ENCODE peak calls at places on chromosome 22, in five cellular contexts. C, L, D, R and P are unnamed samples.

GRCh38 chr22:30880847-30881246 is 87.7 kb downstream of the MORC2 start:
- DNase-seq in C (no peak), L (no peak), D (no peak), R (no peak), P (no peak)

GRCh38 chr22:20741634-20742581 is 32.0 kb upstream of the SERPIND1 start:
- DNase-seq in C (no peak), L (peak), D (peak), R (no peak), P (no peak)

GRCh38 chr22:37741312-37741795 is 44.5 kb downstream of the TRIOBP start:
- DNase-seq in C (peak), L (peak), D (peak), R (peak), P (no peak)

GRCh38 chr22:43884600-43885318 is 7.1 kb downstream of the PNPLA5 start:
- DNase-seq in C (no peak), L (peak), D (peak), R (no peak), P (no peak)

GRCh38 chr22:19043111-19044085 is 78.8 kb downstream of the DGCR2 start:
- DNase-seq in C (no peak), L (no peak), D (no peak), R (no peak), P (no peak)

GRCh38 chr22:27792452-27793165 is 8.9 kb downstream of the MN1 start:
- DNase-seq in C (no peak), L (no peak), D (no peak), R (no peak), P (no peak)

GRCh38 chr22:23219787-23220484 is 39.6 kb downstream of the BCR start:
- DNase-seq in C (no peak), L (peak), D (peak), R (no peak), P (no peak)

GRCh38 chr22:48893288-48894063 is 934.2 kb downstream of the BRD1 start:
- DNase-seq in C (peak), L (no peak), D (no peak), R (no peak), P (no peak)

GRCh38 chr22:46175631-46176030 is 25.3 kb downstream of the PPARA start:
- DNase-seq in C (no peak), L (no peak), D (no peak), R (peak), P (no peak)

GRCh38 chr22:48482771-48483170 is 1344.9 kb downstream of the BRD1 start:
- DNase-seq in C (no peak), L (no peak), D (no peak), R (no peak), P (no peak)

GRCh38 chr22:20588843-20589581 is 81.6 kb downstream of the MED15 start:
- DNase-seq in C (no peak), L (no peak), D (no peak), R (no peak), P (no peak)

GRCh38 chr22:35206889-35207288 is 50.4 kb upstream of the HMGXB4 start:
- DNase-seq in C (peak), L (no peak), D (no peak), R (no peak), P (no peak)

GRCh38 chr22:20520093-20520511 is 12.7 kb downstream of the MED15 start:
- DNase-seq in C (no peak), L (no peak), D (peak), R (no peak), P (no peak)

GRCh38 chr22:22666307-22667091 is 22.1 kb downstream of the GGTLC2 start:
- DNase-seq in C (peak), L (peak), D (peak), R (no peak), P (no peak)

DNA sequence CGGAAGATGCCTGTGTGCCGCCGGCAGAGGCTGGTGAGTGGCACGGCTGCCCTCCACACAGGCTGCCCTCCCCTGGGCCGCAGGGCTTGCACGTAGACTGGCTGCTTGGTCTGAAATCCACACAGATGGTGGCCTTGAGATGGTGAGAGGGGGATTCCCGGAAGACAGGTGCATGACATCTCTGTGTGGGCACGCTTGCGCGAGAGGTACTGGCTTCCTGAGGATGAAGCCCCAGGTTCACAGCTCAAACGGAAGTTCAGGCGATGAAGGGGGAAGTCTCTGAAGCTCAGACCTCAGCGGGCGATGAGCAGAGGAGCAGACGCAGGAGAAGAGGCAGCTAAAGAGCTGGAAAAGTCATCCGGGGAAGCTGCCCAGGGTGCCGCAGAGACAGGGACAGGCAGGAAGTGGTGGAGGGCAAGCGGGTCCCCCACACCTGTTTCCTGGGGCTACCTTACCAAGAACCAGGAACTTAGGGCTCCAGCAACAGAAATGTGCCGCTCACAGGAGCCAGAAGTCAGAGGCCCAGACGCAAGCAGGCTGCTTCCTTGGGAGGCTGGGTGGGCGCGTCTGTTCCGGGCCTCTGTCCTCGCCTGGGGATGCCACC is 7.2 kb downstream of the CRELD2 start:
- DNase-seq in C (no peak), L (peak), D (no peak), R (no peak), P (no peak)
- H3K4me3 ChIP-seq in C (no peak), L (no peak), D (no peak), R (no peak), P (no peak)

GRCh38 chr22:33126881-33127280 is 68.7 kb upstream of the SYN3 start:
- DNase-seq in C (no peak), L (no peak), D (no peak), R (no peak), P (no peak)
- TF ChIP-seq CTCF in C (no peak), L (no peak), D (no peak), R (no peak), P (no peak)

GRCh38 chr22:36330655-36331305 is 57.0 kb downstream of the MYH9 start:
- DNase-seq in C (peak), L (no peak), D (peak), R (no peak), P (no peak)

GRCh38 chr22:36332623-36333331 is 55.0 kb downstream of the MYH9 start:
- DNase-seq in C (peak), L (peak), D (peak), R (no peak), P (no peak)

GRCh38 chr22:36331306-36331911 is 56.4 kb downstream of the MYH9 start:
- DNase-seq in C (peak), L (peak), D (peak), R (peak), P (peak)

GRCh38 chr22:36333632-36334031 is 54.1 kb downstream of the MYH9 start:
- DNase-seq in C (peak), L (no peak), D (no peak), R (no peak), P (no peak)

GRCh38 chr22:36331912-36332622 is 55.7 kb downstream of the MYH9 start:
- DNase-seq in C (peak), L (peak), D (peak), R (no peak), P (no peak)
- H3K4me3 ChIP-seq in C (no peak), L (no peak), D (no peak), R (no peak), P (no peak)

GRCh38 chr22:39674536-39674935 is 104.0 kb downstream of the CACNA1I start:
- DNase-seq in C (no peak), L (no peak), D (no peak), R (no peak), P (no peak)

GRCh38 chr22:39675907-39676306 is 105.4 kb downstream of the CACNA1I start:
- DNase-seq in C (no peak), L (no peak), D (no peak), R (no peak), P (no peak)

GRCh38 chr22:39669432-39669831 is 98.9 kb downstream of the CACNA1I start:
- DNase-seq in C (no peak), L (no peak), D (no peak), R (no peak), P (no peak)

GRCh38 chr22:39666926-39667325 is 96.4 kb downstream of the CACNA1I start:
- DNase-seq in C (no peak), L (no peak), D (no peak), R (no peak), P (no peak)

DNA sequence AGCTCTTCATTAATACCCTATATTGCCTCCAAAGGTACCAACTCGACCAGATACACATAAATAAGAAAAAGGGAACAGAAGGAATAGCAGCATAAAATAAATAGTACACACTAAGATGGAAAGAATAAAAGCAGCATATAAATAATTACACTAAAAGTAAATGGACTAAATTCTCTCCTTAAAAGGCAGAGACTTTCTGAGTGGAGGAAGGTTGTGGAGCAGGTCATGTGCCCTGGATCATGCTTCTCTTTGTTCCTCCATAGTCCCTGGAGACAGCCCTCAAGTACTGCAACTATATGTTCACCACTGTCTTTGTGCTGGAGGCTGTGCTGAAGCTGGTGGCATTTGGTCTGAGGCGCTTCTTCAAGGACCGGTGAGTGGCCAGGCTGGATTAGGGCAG is 101.4 kb downstream of the CACNA1I start:
- DNase-seq in C (no peak), L (no peak), D (no peak), R (no peak), P (no peak)
- TF ChIP-seq CTCF in C (no peak), L (no peak), D (no peak), R (no peak), P (no peak)

DNA sequence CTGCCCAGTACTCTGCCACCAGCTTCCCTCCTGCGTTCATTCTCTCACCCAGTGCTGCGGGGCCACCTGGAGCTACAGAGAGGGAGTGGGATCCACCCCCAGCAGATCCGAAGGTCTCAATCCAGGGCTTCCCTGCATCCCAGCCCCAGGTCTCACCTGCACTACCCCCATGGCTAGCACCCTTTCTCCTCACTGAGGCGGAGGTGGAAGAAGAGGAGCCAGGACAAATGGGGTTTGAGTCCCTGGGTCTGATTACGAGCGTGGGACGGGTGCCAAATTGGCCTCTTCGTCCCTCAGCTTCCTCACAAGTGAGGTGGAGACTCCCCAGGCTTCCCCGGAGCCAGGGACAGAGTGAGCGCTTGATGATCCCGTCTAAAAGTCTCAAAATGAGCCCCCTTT is 64.2 kb downstream of the NFAM1 start:
- DNase-seq in C (no peak), L (peak), D (no peak), R (no peak), P (no peak)
- H3K4me3 ChIP-seq in C (peak), L (peak), D (no peak), R (no peak), P (no peak)

GRCh38 chr22:24325105-24325757 is 54.6 kb downstream of the SPECC1L start:
- DNase-seq in C (no peak), L (no peak), D (peak), R (peak), P (peak)

GRCh38 chr22:24329453-24329852 is 58.8 kb downstream of the SPECC1L start:
- DNase-seq in C (no peak), L (no peak), D (no peak), R (no peak), P (no peak)

GRCh38 chr22:24330636-24331035 is 60.0 kb downstream of the SPECC1L start:
- DNase-seq in C (no peak), L (no peak), D (no peak), R (no peak), P (no peak)

GRCh38 chr22:24326266-24326665 is 55.6 kb downstream of the SPECC1L start:
- DNase-seq in C (no peak), L (no peak), D (no peak), R (no peak), P (no peak)

GRCh38 chr22:24327827-24328226 is 57.2 kb downstream of the SPECC1L start:
- DNase-seq in C (no peak), L (no peak), D (no peak), R (no peak), P (no peak)
- TF ChIP-seq CTCF in C (no peak), L (no peak), D (no peak), R (no peak), P (no peak)